ENCODE peak calls at places on chromosomes 7 and 10, in nine cellular contexts. P is DMS153; S is ELR; X is T-helper 1 cell; Q is stimulated activated CD4-positive, alpha-beta T cell treated with anti-CD3 and anti-CD28 coated beads, Interleukin-15, amount 100 ng/mL, for 24 hours; H is activated T-cell treated with anti-CD3 and anti-CD28 coated beads for 1 hour; R is GM23338; L is Right ventricle myocardium superior; J is neural progenitor cell. I is an unnamed sample.

GRCh38 chr10:31586708-31587107 is 267.7 kb downstream of the ZEB1 start:
- DNase-seq in L (peak), S (no peak), J (no peak), Q (no peak), X (no peak), R (no peak), P (no peak), H (no peak), I (no peak)

GRCh38 chr7:155229548-155230168 is 68.0 kb upstream of the INSIG1 start:
- DNase-seq in J (no peak), X (no peak), R (no peak), L (no peak), S (no peak), Q (no peak), H (no peak), P (no peak), I (peak)

GRCh38 chr10:63712717-63713115 is 191.5 kb downstream of the REEP3 start:
- DNase-seq in R (no peak), Q (no peak), X (no peak), L (no peak), J (no peak), P (no peak), H (no peak), S (no peak), I (no peak)

GRCh38 chr10:70779685-70780369 is 5.3 kb downstream of the TBATA start:
- DNase-seq in L (no peak), H (no peak), Q (no peak), S (no peak), R (no peak), J (no peak), X (no peak), P (no peak), I (no peak)

GRCh38 chr7:134710854-134711624 is 64.4 kb downstream of the BPGM start:
- DNase-seq in S (peak), X (peak), R (no peak), H (peak), L (no peak), J (no peak), Q (peak), P (no peak), I (no peak)

GRCh38 chr7:129828989-129829676 is 123.6 kb downstream of the UBE2H start:
- DNase-seq in P (no peak), Q (peak), J (peak), H (no peak), L (no peak), S (peak), R (peak), X (no peak), I (no peak)

GRCh38 chr10:29356931-29357330 is 68.1 kb downstream of the LYZL1 start:
- DNase-seq in X (no peak), H (no peak), Q (no peak), L (no peak), P (no peak), R (no peak), S (peak), J (no peak), I (no peak)

GRCh38 chr7:50664461-50664922 is 99.3 kb upstream of the DDC start:
- DNase-seq in H (no peak), P (no peak), S (peak), R (no peak), X (no peak), Q (peak), J (no peak), L (no peak), I (no peak)

GRCh38 chr10:30073767-30074060 is 14.3 kb upstream of the JCAD start:
- DNase-seq in J (no peak), Q (no peak), R (no peak), H (no peak), S (no peak), X (no peak), P (no peak), L (no peak), I (no peak)

GRCh38 chr10:29810816-29811215 is 176.0 kb upstream of the SVIL start:
- DNase-seq in L (no peak), S (no peak), R (no peak), X (no peak), J (no peak), Q (no peak), P (no peak), H (no peak), I (no peak)

GRCh38 chr10:89090760-89091455 is 100.3 kb downstream of the FAS start:
- DNase-seq in X (no peak), L (no peak), R (no peak), J (no peak), S (no peak), Q (no peak), H (no peak), P (no peak), I (no peak)